ENCODE peak calls at places on chromosome 5, in ten cellular contexts. B is GM23338, N is WERI-Rb-1, F is WTC11, M is astrocyte, K is MM.1S, Q is IMR-90, V is upper lobe of left lung, A is cardiac muscle cell, E is transverse colon. G is an unnamed sample.

GRCh38 chr5:65769539-65769938 is 47.5 kb downstream of the NLN start:
- DNase-seq in B (no peak), E (no peak), Q (peak), N (no peak), F (no peak), V (no peak), A (no peak), M (peak), K (no peak), G (no peak)

GRCh38 chr5:174056064-174056842 is 10.7 kb downstream of the NSG2 start:
- DNase-seq in N (no peak), E (no peak), V (no peak), M (no peak), B (peak), K (no peak), F (no peak), Q (no peak), A (no peak), G (no peak)

GRCh38 chr5:176366575-176366894 is 1.2 kb downstream of the ARL10 start:
- DNase-seq in N (no peak), K (no peak), A (no peak), V (no peak), M (no peak), B (peak), F (no peak), E (no peak), Q (no peak), G (no peak)

GRCh38 chr5:73649926-73650325 is 23.9 kb downstream of the ARHGEF28 start:
- DNase-seq in N (no peak), A (no peak), F (no peak), B (no peak), M (no peak), V (no peak), K (no peak), Q (no peak), E (no peak), G (no peak)

GRCh38 chr5:160181965-160182622 is 47.2 kb upstream of the FABP6 start:
- DNase-seq in K (no peak), M (no peak), N (no peak), E (no peak), Q (no peak), B (no peak), F (no peak), V (no peak), A (no peak), G (no peak)

GRCh38 chr5:90746119-90746518 is 187.5 kb downstream of the ADGRV1 start:
- DNase-seq in A (no peak), M (no peak), B (no peak), K (no peak), F (no peak), Q (no peak), V (no peak), N (no peak), E (no peak), G (no peak)

GRCh38 chr5:62780230-62780629 is 201.6 kb downstream of the LRRC70 start:
- DNase-seq in F (no peak), E (no peak), B (no peak), K (no peak), N (no peak), Q (no peak), A (no peak), V (no peak), M (no peak), G (no peak)

GRCh38 chr5:71014186-71014585 is 11.0 kb downstream of the NAIP start:
- DNase-seq in F (no peak), B (no peak), V (no peak), N (no peak), M (no peak), E (no peak), Q (no peak), K (no peak), A (no peak), G (no peak)

GRCh38 chr5:44691811-44692210 is 116.9 kb upstream of the MRPS30 start:
- DNase-seq in M (no peak), F (no peak), Q (no peak), B (peak), N (no peak), V (no peak), E (no peak), K (no peak), A (no peak), G (no peak)

GRCh38 chr5:171309276-171309525 is 153 bp downstream of the TLX3 start:
- DNase-seq in B (no peak), F (no peak), N (no peak), V (no peak), Q (no peak), E (no peak), A (no peak), M (no peak), K (no peak), G (peak)

GRCh38 chr5:171310816-171311697 is 2.0 kb downstream of the TLX3 start:
- DNase-seq in V (peak), F (peak), B (peak), N (peak), E (no peak), M (no peak), Q (peak), A (peak), K (no peak), G (peak)

GRCh38 chr5:171310334-171310815 is 1.3 kb downstream of the TLX3 start:
- DNase-seq in M (no peak), F (no peak), E (no peak), K (no peak), V (no peak), A (no peak), N (no peak), Q (no peak), B (peak), G (no peak)

GRCh38 chr5:171308453-171309275 is at the start of gene TLX3:
- DNase-seq in Q (peak), N (no peak), E (no peak), F (peak), K (no peak), V (peak), M (no peak), B (peak), A (peak), G (peak)

GRCh38 chr5:171309526-171310333 is 682 bp downstream of the TLX3 start:
- DNase-seq in V (peak), E (peak), K (no peak), M (no peak), A (no peak), B (no peak), Q (no peak), N (no peak), F (peak), G (peak)
- TF ChIP-seq CTCF in V (no peak), E (no peak), K (no peak), M (no peak), A (peak), B (peak), Q (peak), N (peak), F (peak), G (peak)

GRCh38 chr5:133344266-133344665 is 268.1 kb downstream of the FSTL4 start:
- DNase-seq in M (no peak), Q (no peak), V (no peak), F (no peak), E (no peak), A (no peak), N (no peak), B (no peak), K (no peak), G (no peak)

GRCh38 chr5:133341915-133342710 is 270.2 kb downstream of the FSTL4 start:
- DNase-seq in E (no peak), Q (no peak), A (no peak), V (no peak), F (peak), B (peak), K (no peak), M (no peak), N (no peak), G (no peak)

GRCh38 chr5:133343196-133343595 is 269.1 kb downstream of the FSTL4 start:
- DNase-seq in B (no peak), Q (no peak), N (no peak), M (no peak), K (no peak), V (no peak), E (no peak), A (no peak), F (no peak), G (no peak)

GRCh38 chr5:133348406-133348805 is 263.9 kb downstream of the FSTL4 start:
- DNase-seq in V (no peak), N (no peak), B (no peak), F (no peak), E (no peak), K (no peak), A (no peak), Q (no peak), M (no peak), G (no peak)

GRCh38 chr5:133347039-133347438 is 265.3 kb downstream of the FSTL4 start:
- DNase-seq in V (no peak), A (no peak), B (peak), N (peak), E (no peak), K (peak), F (no peak), M (no peak), Q (no peak), G (no peak)
- TF ChIP-seq CTCF in V (no peak), A (no peak), B (peak), N (peak), E (peak), K (peak), F (no peak), M (no peak), Q (no peak), G (peak)

GRCh38 chr5:142316681-142317080 is 8.1 kb downstream of the SPRY4 start:
- DNase-seq in B (no peak), E (no peak), V (no peak), Q (no peak), N (no peak), K (no peak), F (no peak), A (no peak), M (no peak), G (no peak)

GRCh38 chr5:142314606-142315005 is 10.2 kb downstream of the SPRY4 start:
- DNase-seq in N (no peak), E (no peak), K (no peak), V (peak), Q (no peak), B (no peak), F (no peak), A (no peak), M (no peak), G (no peak)

GRCh38 chr5:142315231-142315900 is 9.5 kb downstream of the SPRY4 start:
- DNase-seq in E (no peak), Q (peak), V (no peak), B (no peak), F (no peak), A (no peak), M (no peak), K (no peak), N (no peak), G (no peak)

GRCh38 chr5:142317173-142317572 is 7.6 kb downstream of the SPRY4 start:
- DNase-seq in B (no peak), N (no peak), K (no peak), A (no peak), F (no peak), E (no peak), V (no peak), M (no peak), Q (no peak), G (no peak)

DNA sequence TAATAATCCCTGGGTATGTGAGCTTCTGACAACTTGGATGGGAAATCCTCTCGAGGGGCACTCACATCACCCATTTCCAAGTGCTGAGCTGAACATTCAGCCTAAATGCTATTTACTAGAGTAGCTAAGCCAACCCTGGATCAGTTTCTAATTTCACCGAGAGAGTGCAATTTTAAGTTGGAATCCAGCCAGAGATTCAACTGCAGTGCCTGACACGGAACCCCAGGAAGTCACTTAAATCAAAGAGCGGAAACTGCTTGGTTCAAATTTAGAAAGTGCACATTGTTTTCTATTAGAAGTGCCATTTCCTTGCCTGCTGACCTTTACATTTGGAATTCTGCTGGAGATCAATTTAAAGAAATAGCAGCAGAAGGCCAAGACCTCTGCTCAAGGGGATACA is 8.8 kb downstream of the SPRY4 start:
- DNase-seq in F (no peak), N (no peak), Q (peak), M (no peak), K (peak), A (peak), E (no peak), B (no peak), V (no peak), G (no peak)
- TF ChIP-seq CTCF in F (no peak), N (no peak), Q (no peak), M (no peak), K (no peak), A (no peak), E (no peak), B (no peak), V (no peak), G (no peak)

GRCh38 chr5:25862276-25862675 is 1176.1 kb downstream of the CDH9 start:
- DNase-seq in E (no peak), N (peak), Q (no peak), F (peak), B (peak), K (peak), V (no peak), A (no peak), M (no peak), G (no peak)

GRCh38 chr5:25863811-25864210 is 1174.6 kb downstream of the CDH9 start:
- DNase-seq in B (no peak), V (no peak), M (no peak), E (no peak), K (no peak), N (no peak), F (no peak), A (no peak), Q (no peak), G (no peak)

DNA sequence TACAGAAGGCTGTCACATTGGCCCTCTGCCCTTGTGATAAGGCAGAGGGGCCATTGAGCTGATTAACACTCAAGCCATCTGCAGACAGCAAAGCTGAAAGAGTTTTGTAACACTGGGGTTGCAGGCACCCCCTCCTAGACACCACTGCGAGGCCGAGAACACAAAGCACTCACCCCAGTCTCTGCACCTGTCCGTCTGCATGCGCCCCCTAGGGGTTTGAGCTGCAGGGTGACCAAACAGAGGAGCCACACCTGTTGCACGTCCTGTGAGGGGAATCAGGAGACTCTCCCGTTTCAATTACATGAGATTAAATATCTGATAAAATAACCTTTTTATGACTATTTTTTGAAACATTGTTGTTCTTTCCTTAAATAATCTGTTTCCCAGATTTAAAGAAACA is 1180.4 kb downstream of the CDH9 start:
- DNase-seq in F (peak), B (peak), N (peak), K (peak), Q (no peak), M (no peak), E (no peak), A (peak), V (no peak), G (no peak)
- TF ChIP-seq CTCF in F (peak), B (peak), N (peak), K (peak), Q (no peak), M (no peak), E (no peak), A (no peak), V (no peak), G (peak)

GRCh38 chr5:5487961-5488360 is 65.5 kb downstream of the ICE1 start:
- DNase-seq in N (no peak), Q (no peak), V (no peak), M (no peak), K (no peak), F (no peak), A (no peak), E (no peak), B (no peak), G (no peak)

GRCh38 chr5:5494489-5495402 is 72.3 kb downstream of the ICE1 start:
- DNase-seq in B (peak), E (peak), Q (peak), K (peak), M (peak), N (no peak), V (peak), A (peak), F (peak), G (peak)

GRCh38 chr5:5490774-5491347 is 68.4 kb downstream of the ICE1 start:
- DNase-seq in Q (no peak), F (no peak), N (peak), V (no peak), K (no peak), A (no peak), E (no peak), M (no peak), B (no peak), G (no peak)

GRCh38 chr5:5497132-5497748 is 74.8 kb downstream of the ICE1 start:
- DNase-seq in Q (peak), B (peak), F (peak), V (peak), A (peak), N (peak), M (peak), K (peak), E (peak), G (peak)

DNA sequence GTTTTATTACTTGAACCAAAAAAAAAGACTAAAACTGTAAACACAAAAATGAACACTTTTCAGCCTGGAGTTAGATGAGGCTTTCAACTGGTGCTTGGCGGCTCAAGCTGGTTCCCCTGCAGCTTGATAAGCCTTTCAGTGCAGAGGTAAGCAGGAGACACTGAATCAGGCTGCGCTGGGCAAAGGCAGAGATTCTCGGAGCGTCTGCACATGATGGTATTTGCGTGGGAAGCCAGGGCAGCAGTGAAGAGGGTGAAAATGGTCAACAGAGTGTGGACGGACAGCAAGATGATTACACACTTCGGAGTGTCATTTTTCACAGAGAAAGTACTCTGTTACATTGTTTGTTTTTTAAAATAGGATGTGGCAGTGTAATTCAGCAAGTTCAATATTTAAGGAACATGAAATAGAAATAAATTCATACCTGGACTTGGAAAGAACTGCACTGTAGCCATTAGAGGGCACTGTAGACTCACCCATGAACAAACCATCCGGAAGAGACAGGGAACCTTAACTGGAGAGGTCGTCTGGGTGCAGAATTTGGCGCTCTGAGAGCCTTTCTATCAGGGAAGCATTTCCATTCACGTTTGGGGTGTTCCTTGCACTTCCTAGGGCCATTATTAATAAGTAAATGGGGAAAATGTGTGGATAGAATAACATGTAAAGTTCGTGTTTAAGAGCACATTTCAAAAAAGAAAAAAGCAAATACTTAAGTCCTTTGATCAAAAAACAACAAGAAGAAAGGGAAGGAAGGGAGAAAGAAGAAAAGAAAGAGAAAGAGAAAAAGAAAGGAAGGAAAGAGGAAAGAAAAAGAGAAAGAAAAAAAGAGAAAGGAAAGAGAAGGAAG is 69.8 kb downstream of the ICE1 start:
- DNase-seq in M (peak), K (peak), Q (peak), B (peak), E (peak), A (peak), N (peak), V (no peak), F (no peak), G (peak)
- TF ChIP-seq CTCF in M (peak), K (peak), Q (peak), B (peak), E (peak), A (peak), N (peak), V (peak), F (peak), G (peak)

GRCh38 chr5:10678236-10678635 is 82.8 kb downstream of the DAP start:
- DNase-seq in M (peak), Q (no peak), V (peak), B (no peak), N (no peak), A (no peak), E (no peak), F (no peak), K (no peak), G (no peak)

GRCh38 chr5:10676224-10676623 is 84.8 kb downstream of the DAP start:
- DNase-seq in V (no peak), M (no peak), F (no peak), Q (peak), N (no peak), A (no peak), E (no peak), B (no peak), K (no peak), G (no peak)

GRCh38 chr5:10675177-10675700 is 85.8 kb downstream of the DAP start:
- DNase-seq in Q (no peak), K (no peak), M (no peak), F (no peak), N (peak), E (no peak), B (no peak), V (no peak), A (no peak), G (no peak)

GRCh38 chr5:10677533-10677932 is 83.5 kb downstream of the DAP start:
- DNase-seq in K (no peak), A (no peak), E (no peak), F (no peak), M (no peak), Q (no peak), V (no peak), N (no peak), B (no peak), G (no peak)

DNA sequence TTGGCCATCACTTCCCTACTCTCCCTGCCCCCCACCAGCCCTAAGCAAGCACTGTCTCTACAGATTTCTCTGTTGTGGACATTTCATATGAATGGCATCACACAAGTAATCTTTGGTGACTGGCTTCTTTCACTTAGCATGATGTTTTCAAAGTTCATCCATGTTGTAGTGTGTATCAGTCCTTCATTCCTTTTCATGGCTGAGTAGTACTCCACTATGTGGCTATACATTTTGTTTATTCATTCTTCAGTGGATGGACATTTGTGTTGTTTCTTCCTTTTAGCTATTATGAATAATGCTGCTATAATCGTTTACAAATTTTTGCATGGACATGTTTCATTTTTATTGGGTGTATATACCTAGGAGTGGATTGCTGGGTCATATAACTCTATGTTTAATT is 84.1 kb downstream of the DAP start:
- DNase-seq in M (no peak), Q (no peak), V (no peak), A (no peak), K (no peak), E (no peak), N (no peak), B (no peak), F (no peak), G (no peak)
- TF ChIP-seq CTCF in M (no peak), Q (no peak), V (no peak), A (no peak), K (no peak), E (no peak), N (no peak), B (no peak), F (no peak), G (no peak)